ENCODE peak calls at places on chromosomes 12 and 14, in six cellular contexts. M, E, R, A, W and T are unnamed samples.

GRCh38 chr14:61107148-61107641 is 126.2 kb downstream of the SLC38A6 start:
- DNase-seq in M (no peak), E (no peak), R (no peak), A (no peak), W (no peak), T (peak)

GRCh38 chr12:57473392-57473791 is 6.3 kb downstream of the ARHGAP9 start:
- DNase-seq in M (no peak), E (no peak), R (no peak), A (no peak), W (no peak), T (no peak)

GRCh38 chr14:93879362-93879983 is 47.7 kb upstream of the FAM181A start:
- DNase-seq in M (no peak), E (no peak), R (no peak), A (no peak), W (no peak), T (no peak)

GRCh38 chr12:40300490-40300889 is 75.7 kb downstream of the LRRK2 start:
- DNase-seq in M (no peak), E (no peak), R (no peak), A (no peak), W (no peak), T (no peak)

GRCh38 chr14:34911209-34912150 is 36.3 kb upstream of the BAZ1A start:
- DNase-seq in M (no peak), E (no peak), R (peak), A (no peak), W (no peak), T (peak)

GRCh38 chr12:121858662-121859572 is at the start of gene HPD:
- DNase-seq in M (peak), E (no peak), R (peak), A (peak), W (no peak), T (peak)

GRCh38 chr14:105294142-105294597 is 6.6 kb downstream of the BRF1 start:
- DNase-seq in M (no peak), E (peak), R (no peak), A (no peak), W (peak), T (peak)

GRCh38 chr12:105409881-105410471 is 79.5 kb downstream of the C12orf75 start:
- DNase-seq in M (no peak), E (no peak), R (no peak), A (peak), W (peak), T (peak)

GRCh38 chr12:58368001-58368400 is 426.6 kb downstream of the ATP23 start:
- DNase-seq in M (no peak), E (no peak), R (no peak), A (peak), W (no peak), T (no peak)

GRCh38 chr12:89366676-89367364 is 14.5 kb upstream of the DUSP6 start:
- DNase-seq in M (no peak), E (no peak), R (no peak), A (no peak), W (no peak), T (no peak)

GRCh38 chr14:57656853-57657252 is 163.2 kb upstream of the CCDC198 start:
- DNase-seq in M (no peak), E (no peak), R (no peak), A (no peak), W (no peak), T (no peak)

GRCh38 chr14:65423986-65424385 is 11.5 kb downstream of the FUT8 start:
- DNase-seq in M (no peak), E (no peak), R (no peak), A (no peak), W (no peak), T (no peak)

GRCh38 chr12:95629392-95629791 is 78.1 kb upstream of the USP44 start:
- DNase-seq in M (no peak), E (no peak), R (no peak), A (no peak), W (no peak), T (no peak)

GRCh38 chr12:111330800-111331752 is 37.8 kb downstream of the PHETA1 start:
- DNase-seq in M (peak), E (no peak), R (peak), A (peak), W (no peak), T (peak)

GRCh38 chr12:106831699-106832098 is 57.2 kb downstream of the RIC8B start:
- DNase-seq in M (no peak), E (no peak), R (no peak), A (no peak), W (peak), T (no peak)

GRCh38 chr12:20259786-20260185 is 108.6 kb upstream of the PDE3A start:
- DNase-seq in M (no peak), E (no peak), R (no peak), A (no peak), W (no peak), T (no peak)

GRCh38 chr12:116037941-116038837 is 239.3 kb downstream of the MED13L start:
- DNase-seq in M (peak), E (no peak), R (no peak), A (no peak), W (no peak), T (peak)

GRCh38 chr12:93803408-93803807 is 126.2 kb downstream of the CRADD start:
- DNase-seq in M (no peak), E (no peak), R (no peak), A (peak), W (no peak), T (peak)

GRCh38 chr12:6700646-6701051 is at the start of gene PIANP:
- DNase-seq in M (no peak), E (no peak), R (no peak), A (no peak), W (peak), T (peak)

GRCh38 chr14:49549881-49550280 is 36.3 kb downstream of the RPS29 start:
- DNase-seq in M (no peak), E (no peak), R (no peak), A (peak), W (no peak), T (peak)

GRCh38 chr12:80317899-80318298 is 126.1 kb upstream of the PTPRQ start:
- DNase-seq in M (no peak), E (no peak), R (no peak), A (no peak), W (no peak), T (no peak)

GRCh38 chr12:24414421-24414820 is 465.0 kb upstream of the SOX5 start:
- DNase-seq in M (no peak), E (no peak), R (no peak), A (no peak), W (no peak), T (no peak)

GRCh38 chr12:121238604-121239334 is 28.8 kb downstream of the P2RX4 start:
- DNase-seq in M (no peak), E (no peak), R (no peak), A (no peak), W (peak), T (no peak)

GRCh38 chr12:63820427-63820826 is 24.1 kb upstream of the SRGAP1 start:
- DNase-seq in M (no peak), E (no peak), R (no peak), A (no peak), W (no peak), T (no peak)

GRCh38 chr12:59322473-59322872 is 273.4 kb upstream of the SLC16A7 start:
- DNase-seq in M (no peak), E (peak), R (peak), A (no peak), W (no peak), T (no peak)

GRCh38 chr14:102927346-102927877 is 4.9 kb downstream of the AMN start:
- DNase-seq in M (no peak), E (no peak), R (no peak), A (no peak), W (no peak), T (no peak)